ENCODE peak calls at places on chromosomes 3 and 15, in eight cellular contexts. G is HCT116, D is PC-3, A is GM23248, O is SK-N-SH, R is neural progenitor cell, B is MM.1S, V is hepatocyte. C is an unnamed sample.

GRCh38 chr15:31489281-31489680 is 162.6 kb downstream of the KLF13 start:
- DNase-seq in G (no peak), A (no peak), B (no peak), D (no peak), R (no peak), V (no peak), O (no peak), C (no peak)

GRCh38 chr3:81891056-81891455 is 129.6 kb upstream of the GBE1 start:
- DNase-seq in O (no peak), R (no peak), G (no peak), A (no peak), D (no peak), B (no peak), V (no peak), C (no peak)

GRCh38 chr15:22979069-22979698 is 984 bp downstream of the CYFIP1 start:
- DNase-seq in D (peak; percentile 71), G (no peak), B (peak; percentile 70), V (peak; percentile 76), A (peak; percentile 75), R (peak; percentile 69), O (peak; percentile 67), C (peak; percentile 67)

GRCh38 chr3:129428020-129428381 is 435 bp downstream of the EFCAB12 start:
- DNase-seq in D (no peak), O (no peak), V (no peak), R (no peak), B (no peak), A (no peak), G (no peak), C (peak; percentile 39)

GRCh38 chr3:125037498-125038150 is 18.2 kb downstream of the HEG1 start:
- DNase-seq in V (no peak), D (no peak), G (no peak), A (no peak), O (no peak), R (no peak), B (no peak), C (no peak)

GRCh38 chr15:58520936-58521292 is 89.1 kb downstream of the LIPC start:
- DNase-seq in V (no peak), G (no peak), D (no peak), O (peak; percentile 29), A (no peak), R (peak; percentile 52), B (no peak), C (no peak)

GRCh38 chr3:109132801-109133473 is 3.6 kb upstream of the C3orf85 start:
- DNase-seq in G (no peak), A (peak; percentile 12), V (peak; percentile 61), D (peak; percentile 69), O (no peak), R (no peak), B (no peak), C (no peak)

GRCh38 chr15:34436126-34436955 is 1.3 kb downstream of the GOLGA8A start:
- DNase-seq in A (peak; percentile 41), R (peak; percentile 27), O (peak; percentile 42), D (peak; percentile 21), G (no peak), V (no peak), B (peak; percentile 12), C (peak; percentile 36)

GRCh38 chr15:84654689-84655453 is 788 bp upstream of the WDR73 start:
- DNase-seq in R (peak; percentile 93), G (peak; percentile 66), A (peak; percentile 93), B (peak; percentile 82), O (peak; percentile 82), D (peak; percentile 82), V (peak; percentile 83), C (peak; percentile 94)

GRCh38 chr3:69738859-69739203 is 433 bp upstream of the MITF start:
- DNase-seq in V (no peak), G (no peak), O (no peak), D (peak; percentile 2), R (no peak), B (no peak), A (no peak), C (no peak)

GRCh38 chr3:69739204-69740102 is at the start of gene MITF:
- DNase-seq in A (peak; percentile 97), D (peak; percentile 80), G (peak; percentile 53), B (peak; percentile 93), O (peak; percentile 95), V (peak; percentile 95), R (peak; percentile 90), C (peak; percentile 97)

GRCh38 chr3:69741057-69741830 is 2.0 kb downstream of the MITF start:
- DNase-seq in D (no peak), V (no peak), A (no peak), G (no peak), R (no peak), B (no peak), O (no peak), C (no peak)

GRCh38 chr3:69738291-69738690 is 973 bp upstream of the MITF start:
- DNase-seq in D (peak; percentile 7), G (no peak), O (no peak), A (peak; percentile 35), B (no peak), V (no peak), R (peak; percentile 12), C (no peak)

DNA sequence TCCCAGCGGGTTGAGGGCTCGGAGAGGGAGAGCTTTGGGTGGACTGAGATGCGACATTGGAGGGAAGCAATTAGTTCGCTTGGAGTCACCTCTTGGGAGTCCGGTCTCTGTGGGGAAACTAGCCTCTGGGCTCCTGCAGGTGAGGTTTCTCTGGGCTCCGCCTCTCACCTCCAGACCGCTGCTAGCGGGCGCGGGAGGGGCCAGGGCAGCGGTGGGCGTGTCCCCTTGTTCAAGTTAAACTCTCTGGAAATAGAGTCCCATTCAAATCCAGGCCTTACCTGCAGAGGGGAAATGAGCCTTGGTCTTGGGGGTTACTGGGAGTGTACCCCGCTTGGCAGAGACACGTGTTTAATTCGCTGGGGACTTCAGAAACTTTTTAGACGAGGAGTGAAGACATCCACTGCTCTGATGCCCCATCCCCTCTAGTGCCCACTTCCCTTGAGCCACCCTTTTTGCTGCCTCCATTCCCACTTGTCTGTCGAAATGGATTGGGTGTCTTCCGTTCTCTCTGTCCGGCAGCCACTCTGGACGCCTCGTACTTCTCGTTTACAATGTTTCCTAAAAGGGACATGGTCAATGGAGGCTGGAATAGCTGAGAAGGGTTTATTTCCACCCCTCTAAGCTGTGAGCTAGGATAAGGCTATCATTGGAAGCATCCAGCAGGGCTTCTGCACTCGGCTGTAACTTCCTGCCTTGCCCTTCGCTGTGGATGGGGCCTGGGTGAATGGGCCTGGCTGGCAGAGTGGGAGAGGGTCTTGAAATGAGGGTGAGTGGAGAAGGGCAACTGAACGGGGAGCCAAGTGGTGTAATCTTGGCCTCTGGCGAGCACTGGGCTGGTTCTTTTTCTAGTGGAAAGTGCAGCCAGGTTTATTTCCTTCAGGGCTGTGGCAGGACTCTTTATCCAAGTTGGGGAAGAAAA is 1.1 kb downstream of the MITF start:
- DNase-seq in B (peak; percentile 79), A (peak; percentile 24), O (no peak), D (peak; percentile 51), G (no peak), R (peak; percentile 45), V (peak; percentile 77), C (peak; percentile 88)
- H3K27me3 ChIP-seq in B (no peaks in the 10 kb centered on the region), A (peaks cover 29% of the 10 kb centered on the region), O (no peaks in the 10 kb centered on the region), D (no peaks in the 10 kb centered on the region), G (peaks cover 11% of the 10 kb centered on the region), R (peaks cover 75% of the 10 kb centered on the region), V (no peaks in the 10 kb centered on the region), C (peaks cover 47% of the 10 kb centered on the region)

GRCh38 chr3:156148946-156149348 is 28.6 kb downstream of the KCNAB1 start:
- DNase-seq in A (no peak), G (no peak), B (no peak), O (no peak), R (no peak), D (no peak), V (no peak), C (no peak)
- TF ChIP-seq EZH2phosphoT487 in A (no peak), G (no peak), B (no peak), O (no peak), R (no peak), D (no peak), V (no peak), C (no peak)

GRCh38 chr3:126442849-126443229 is 32.9 kb downstream of the ZXDC start:
- DNase-seq in A (no peak), R (no peak), V (no peak), O (no peak), B (no peak), D (no peak), G (no peak), C (no peak)
- H3K27me3 ChIP-seq in A (no peaks in the 10 kb centered on the region), R (no peaks in the 10 kb centered on the region), V (no peaks in the 10 kb centered on the region), O (no peaks in the 10 kb centered on the region), B (no peaks in the 10 kb centered on the region), D (no peaks in the 10 kb centered on the region), G (no peaks in the 10 kb centered on the region), C (no peaks in the 10 kb centered on the region)

DNA sequence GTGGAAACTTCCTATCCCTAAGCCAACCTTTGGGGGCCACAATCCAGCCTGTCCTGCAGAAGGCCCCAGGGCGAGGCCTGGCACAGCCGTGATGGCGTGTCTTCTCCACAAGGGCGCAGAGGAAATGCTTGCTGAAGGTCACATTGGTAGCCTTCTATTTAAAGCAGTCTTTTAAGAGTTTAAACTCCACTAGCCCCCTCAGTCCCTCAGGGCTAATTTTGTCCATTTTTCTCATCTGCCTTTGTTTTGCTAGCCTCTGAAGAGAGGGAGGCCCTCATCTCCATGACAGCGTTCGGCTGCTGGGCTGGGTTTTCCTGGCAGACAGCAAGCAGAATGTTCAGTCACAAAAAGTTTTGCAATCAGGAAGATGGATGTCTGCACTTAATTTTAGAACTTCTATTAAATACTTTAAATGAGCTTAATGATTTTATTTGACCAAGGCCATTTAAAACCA is 40.8 kb downstream of the RARB start:
- DNase-seq in V (peak; percentile 33), D (no peak), A (peak; percentile 61), B (no peak), R (peak; percentile 32), G (no peak), O (peak; percentile 23), C (peak; percentile 43)
- TF ChIP-seq EZH2phosphoT487 in V (no peak), D (no peak), A (no peak), B (no peak), R (no peak), G (no peak), O (no peak), C (no peak)

GRCh38 chr3:147939425-147940196 is 530.4 kb downstream of the ZIC1 start:
- DNase-seq in G (no peak), B (no peak), R (peak; percentile 46), O (no peak), D (no peak), A (no peak), V (no peak), C (peak; percentile 20)
- H3K27me3 ChIP-seq in G (no peaks in the 10 kb centered on the region), B (no peaks in the 10 kb centered on the region), R (no peaks in the 10 kb centered on the region), O (no peaks in the 10 kb centered on the region), D (no peaks in the 10 kb centered on the region), A (no peaks in the 10 kb centered on the region), V (no peaks in the 10 kb centered on the region), C (no peaks in the 10 kb centered on the region)

DNA sequence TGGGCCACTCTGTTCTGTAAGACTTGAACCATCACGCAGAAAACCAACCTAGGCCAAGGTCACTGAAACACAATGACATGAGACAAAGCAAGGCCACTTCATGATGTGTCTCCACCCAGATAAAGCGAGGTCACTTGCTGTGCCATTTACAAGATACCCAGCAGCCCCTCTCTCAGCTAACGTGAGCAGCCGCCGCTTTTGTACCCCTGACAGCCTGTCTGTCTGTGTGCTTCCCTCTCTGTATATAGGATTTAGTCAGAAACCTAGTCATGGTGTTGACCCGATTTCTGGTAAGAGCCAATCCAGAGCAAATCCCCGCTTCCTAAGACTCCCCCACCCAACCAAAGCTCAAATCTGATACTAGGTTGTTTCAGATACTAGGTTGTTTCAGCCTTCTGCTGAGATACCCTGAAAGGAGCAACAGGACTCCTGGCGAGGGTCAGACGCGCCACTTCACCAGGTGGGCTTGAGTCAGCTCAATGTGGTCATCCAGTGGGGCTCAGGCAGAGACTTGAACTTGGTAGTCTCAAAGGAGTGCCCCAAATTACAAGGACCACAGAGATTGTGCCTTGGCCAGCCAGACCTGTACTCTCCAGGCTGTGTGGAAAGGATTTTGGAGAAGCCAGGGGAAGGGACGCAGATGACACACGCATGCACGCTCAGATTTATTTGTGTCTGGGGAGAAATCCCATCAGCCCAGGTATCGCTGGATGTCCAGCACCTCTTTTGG is 3.1 kb upstream of the ZXDC start:
- DNase-seq in G (no peak), V (no peak), B (no peak), A (no peak), R (no peak), O (no peak), D (no peak), C (no peak)
- TF ChIP-seq EZH2phosphoT487 in G (no peak), V (no peak), B (no peak), A (no peak), R (no peak), O (no peak), D (no peak), C (no peak)

C was measured in GM23338.